ENCODE peak calls at places on chromosomes 5 and 9, in five cellular contexts. One of them, this sample, is unnamed.

GRCh38 chr5:142926549-142926948 is 156.4 kb downstream of the ARHGAP26 start:
- DNase-seq in nephron progenitor cell: no peak
- DNase-seq in fibroblast of the aortic adventitia: no peak
- DNase-seq in AG10803: no peak
- DNase-seq in cardiac muscle cell: no peak
- DNase-seq in this sample: no peak

GRCh38 chr5:55313870-55314617 is 6.3 kb downstream of the MTREX start:
- DNase-seq in AG10803: no peak
- DNase-seq in cardiac muscle cell: no peak
- DNase-seq in fibroblast of the aortic adventitia: no peak
- DNase-seq in nephron progenitor cell: no peak
- DNase-seq in this sample: no peak

GRCh38 chr5:148913985-148914421 is 87.6 kb downstream of the ADRB2 start:
- DNase-seq in AG10803: peak
- DNase-seq in cardiac muscle cell: peak
- DNase-seq in nephron progenitor cell: no peak
- DNase-seq in fibroblast of the aortic adventitia: peak
- DNase-seq in this sample: no peak

GRCh38 chr5:67012241-67012640 is 184.4 kb downstream of the CD180 start:
- DNase-seq in fibroblast of the aortic adventitia: no peak
- DNase-seq in cardiac muscle cell: no peak
- DNase-seq in AG10803: no peak
- DNase-seq in nephron progenitor cell: no peak
- DNase-seq in this sample: no peak

GRCh38 chr9:124696101-124696500 is 75.0 kb downstream of the NR6A1 start:
- DNase-seq in cardiac muscle cell: peak
- DNase-seq in AG10803: peak
- DNase-seq in nephron progenitor cell: no peak
- DNase-seq in fibroblast of the aortic adventitia: peak
- DNase-seq in this sample: no peak

GRCh38 chr5:55407059-55407684 is 99.4 kb downstream of the MTREX start:
- DNase-seq in fibroblast of the aortic adventitia: peak
- DNase-seq in cardiac muscle cell: peak
- DNase-seq in AG10803: peak
- DNase-seq in nephron progenitor cell: no peak
- DNase-seq in this sample: peak

GRCh38 chr5:52809884-52810283 is 22.2 kb downstream of the ITGA1 start:
- DNase-seq in AG10803: peak
- DNase-seq in cardiac muscle cell: no peak
- DNase-seq in fibroblast of the aortic adventitia: peak
- DNase-seq in nephron progenitor cell: no peak
- DNase-seq in this sample: no peak

GRCh38 chr5:5270958-5271605 is 131.0 kb downstream of the ADAMTS16 start:
- DNase-seq in cardiac muscle cell: peak
- DNase-seq in AG10803: peak
- DNase-seq in nephron progenitor cell: peak
- DNase-seq in fibroblast of the aortic adventitia: peak
- DNase-seq in this sample: peak

GRCh38 chr9:86983260-86984255 is 36.3 kb upstream of the GAS1 start:
- DNase-seq in AG10803: peak
- DNase-seq in fibroblast of the aortic adventitia: peak
- DNase-seq in nephron progenitor cell: peak
- DNase-seq in cardiac muscle cell: peak
- DNase-seq in this sample: no peak

GRCh38 chr5:93874080-93874479 is 132.7 kb upstream of the POU5F2 start:
- DNase-seq in fibroblast of the aortic adventitia: peak
- DNase-seq in nephron progenitor cell: no peak
- DNase-seq in AG10803: peak
- DNase-seq in cardiac muscle cell: peak
- DNase-seq in this sample: no peak

GRCh38 chr9:86684148-86684547 is 263.2 kb downstream of the GAS1 start:
- DNase-seq in nephron progenitor cell: no peak
- DNase-seq in fibroblast of the aortic adventitia: peak
- DNase-seq in cardiac muscle cell: no peak
- DNase-seq in AG10803: peak
- DNase-seq in this sample: no peak

GRCh38 chr9:98132806-98133631 is 14.0 kb upstream of the TRIM14 start:
- DNase-seq in nephron progenitor cell: no peak
- DNase-seq in cardiac muscle cell: no peak
- DNase-seq in AG10803: no peak
- DNase-seq in fibroblast of the aortic adventitia: no peak
- DNase-seq in this sample: no peak

GRCh38 chr5:56330806-56331205 is 97.7 kb upstream of the ANKRD55 start:
- DNase-seq in fibroblast of the aortic adventitia: no peak
- DNase-seq in AG10803: no peak
- DNase-seq in nephron progenitor cell: no peak
- DNase-seq in cardiac muscle cell: no peak
- DNase-seq in this sample: no peak

GRCh38 chr9:90642570-90643539 is at the start of gene DIRAS2:
- DNase-seq in fibroblast of the aortic adventitia: peak
- DNase-seq in cardiac muscle cell: peak
- DNase-seq in nephron progenitor cell: peak
- DNase-seq in AG10803: peak
- DNase-seq in this sample: peak

GRCh38 chr5:127184841-127185240 is 105.8 kb upstream of the MEGF10 start:
- DNase-seq in nephron progenitor cell: no peak
- DNase-seq in AG10803: peak
- DNase-seq in cardiac muscle cell: peak
- DNase-seq in fibroblast of the aortic adventitia: peak
- DNase-seq in this sample: no peak

GRCh38 chr5:41748631-41749030 is 121.6 kb downstream of the OXCT1 start:
- DNase-seq in cardiac muscle cell: peak
- DNase-seq in AG10803: no peak
- DNase-seq in nephron progenitor cell: no peak
- DNase-seq in fibroblast of the aortic adventitia: no peak
- DNase-seq in this sample: no peak

GRCh38 chr5:37146896-37147295 is 102.3 kb downstream of the CPLANE1 start:
- DNase-seq in nephron progenitor cell: no peak
- DNase-seq in fibroblast of the aortic adventitia: no peak
- DNase-seq in cardiac muscle cell: no peak
- DNase-seq in AG10803: no peak
- DNase-seq in this sample: no peak

GRCh38 chr5:74587895-74588294 is 52.6 kb downstream of the ENC1 start:
- DNase-seq in AG10803: no peak
- DNase-seq in nephron progenitor cell: no peak
- DNase-seq in cardiac muscle cell: no peak
- DNase-seq in fibroblast of the aortic adventitia: no peak
- DNase-seq in this sample: no peak

GRCh38 chr5:158586054-158586453 is 513.7 kb downstream of the EBF1 start:
- DNase-seq in nephron progenitor cell: no peak
- DNase-seq in cardiac muscle cell: no peak
- DNase-seq in fibroblast of the aortic adventitia: no peak
- DNase-seq in AG10803: no peak
- DNase-seq in this sample: no peak

GRCh38 chr5:133421394-133421793 is 190.9 kb downstream of the FSTL4 start:
- DNase-seq in fibroblast of the aortic adventitia: peak
- DNase-seq in nephron progenitor cell: peak
- DNase-seq in cardiac muscle cell: peak
- DNase-seq in AG10803: no peak
- DNase-seq in this sample: peak

GRCh38 chr5:68315679-68316271 is 100.2 kb downstream of the PIK3R1 start:
- DNase-seq in cardiac muscle cell: no peak
- DNase-seq in AG10803: no peak
- DNase-seq in fibroblast of the aortic adventitia: no peak
- DNase-seq in nephron progenitor cell: no peak
- DNase-seq in this sample: no peak

GRCh38 chr9:128899566-128900322 is 17.8 kb downstream of the LRRC8A start:
- DNase-seq in AG10803: no peak
- DNase-seq in fibroblast of the aortic adventitia: no peak
- DNase-seq in nephron progenitor cell: no peak
- DNase-seq in cardiac muscle cell: no peak
- DNase-seq in this sample: no peak

GRCh38 chr9:124665391-124666058 is 105.6 kb downstream of the NR6A1 start:
- DNase-seq in AG10803: peak
- DNase-seq in nephron progenitor cell: no peak
- DNase-seq in cardiac muscle cell: no peak
- DNase-seq in fibroblast of the aortic adventitia: no peak
- DNase-seq in this sample: no peak

GRCh38 chr5:156201793-156202388 is 125.1 kb upstream of the SGCD start:
- DNase-seq in AG10803: peak
- DNase-seq in cardiac muscle cell: peak
- DNase-seq in fibroblast of the aortic adventitia: no peak
- DNase-seq in nephron progenitor cell: no peak
- DNase-seq in this sample: no peak

GRCh38 chr9:95053611-95054440 is 263.7 kb downstream of the FANCC start:
- DNase-seq in nephron progenitor cell: no peak
- DNase-seq in AG10803: peak
- DNase-seq in cardiac muscle cell: peak
- DNase-seq in fibroblast of the aortic adventitia: peak
- DNase-seq in this sample: no peak

GRCh38 chr9:12699529-12699928 is 6.3 kb downstream of the TYRP1 start:
- DNase-seq in fibroblast of the aortic adventitia: peak
- DNase-seq in nephron progenitor cell: no peak
- DNase-seq in cardiac muscle cell: peak
- DNase-seq in AG10803: peak
- DNase-seq in this sample: no peak

GRCh38 chr9:12698986-12699385 is 5.8 kb downstream of the TYRP1 start:
- DNase-seq in cardiac muscle cell: peak
- DNase-seq in nephron progenitor cell: no peak
- DNase-seq in fibroblast of the aortic adventitia: no peak
- DNase-seq in AG10803: no peak
- DNase-seq in this sample: no peak

GRCh38 chr9:12705738-12706391 is 12.7 kb downstream of the TYRP1 start:
- DNase-seq in AG10803: no peak
- DNase-seq in cardiac muscle cell: no peak
- DNase-seq in nephron progenitor cell: no peak
- DNase-seq in fibroblast of the aortic adventitia: no peak
- DNase-seq in this sample: no peak

GRCh38 chr9:12703996-12704395 is 10.8 kb downstream of the TYRP1 start:
- DNase-seq in fibroblast of the aortic adventitia: no peak
- DNase-seq in AG10803: peak
- DNase-seq in cardiac muscle cell: no peak
- DNase-seq in nephron progenitor cell: no peak
- DNase-seq in this sample: no peak

DNA sequence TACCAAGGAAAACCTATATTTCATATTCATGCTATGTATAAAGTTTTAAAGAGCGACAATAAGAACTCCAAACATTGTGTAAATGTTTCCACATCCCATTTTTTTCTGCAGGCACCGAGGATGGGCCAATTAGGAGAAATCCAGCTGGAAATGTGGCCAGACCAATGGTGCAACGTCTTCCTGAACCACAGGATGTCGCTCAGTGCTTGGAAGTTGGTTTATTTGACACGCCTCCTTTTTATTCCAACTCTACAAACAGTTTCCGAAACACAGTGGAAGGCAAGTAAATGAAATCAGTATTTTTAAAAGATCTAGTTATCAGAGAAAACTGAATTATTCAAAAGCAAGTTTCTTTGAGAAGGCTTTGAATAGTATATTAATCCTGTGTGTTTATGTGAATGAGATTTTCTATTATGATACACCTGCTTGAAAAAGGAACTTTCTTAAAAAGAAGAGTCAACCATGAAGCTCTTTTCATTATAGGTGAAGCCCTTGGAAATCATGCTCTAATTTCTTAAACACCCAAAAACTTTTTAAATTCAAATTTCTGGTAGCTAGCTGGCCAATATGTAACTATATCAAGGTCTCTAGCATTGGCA is 9.1 kb downstream of the TYRP1 start:
- DNase-seq in nephron progenitor cell: peak
- DNase-seq in cardiac muscle cell: peak
- DNase-seq in fibroblast of the aortic adventitia: peak
- DNase-seq in AG10803: peak
- DNase-seq in this sample: peak
- TF ChIP-seq CTCF in nephron progenitor cell: peak
- TF ChIP-seq CTCF in cardiac muscle cell: peak
- TF ChIP-seq CTCF in fibroblast of the aortic adventitia: peak
- TF ChIP-seq CTCF in AG10803: peak
- TF ChIP-seq CTCF in this sample: peak

GRCh38 chr5:72296251-72296650 is 23.8 kb downstream of the MRPS27 start:
- DNase-seq in fibroblast of the aortic adventitia: no peak
- DNase-seq in cardiac muscle cell: no peak
- DNase-seq in AG10803: no peak
- DNase-seq in nephron progenitor cell: no peak
- DNase-seq in this sample: no peak

GRCh38 chr5:72302171-72302570 is 17.9 kb downstream of the MRPS27 start:
- DNase-seq in AG10803: no peak
- DNase-seq in fibroblast of the aortic adventitia: no peak
- DNase-seq in nephron progenitor cell: no peak
- DNase-seq in cardiac muscle cell: no peak
- DNase-seq in this sample: no peak

GRCh38 chr5:72298711-72299110 is 21.3 kb downstream of the MRPS27 start:
- DNase-seq in nephron progenitor cell: no peak
- DNase-seq in fibroblast of the aortic adventitia: no peak
- DNase-seq in cardiac muscle cell: no peak
- DNase-seq in AG10803: no peak
- DNase-seq in this sample: no peak

GRCh38 chr5:72301557-72301956 is 18.5 kb downstream of the MRPS27 start:
- DNase-seq in AG10803: no peak
- DNase-seq in cardiac muscle cell: no peak
- DNase-seq in fibroblast of the aortic adventitia: no peak
- DNase-seq in nephron progenitor cell: no peak
- DNase-seq in this sample: no peak

GRCh38 chr5:72300590-72301339 is 19.3 kb downstream of the MRPS27 start:
- DNase-seq in AG10803: no peak
- DNase-seq in fibroblast of the aortic adventitia: peak
- DNase-seq in cardiac muscle cell: no peak
- DNase-seq in nephron progenitor cell: no peak
- DNase-seq in this sample: no peak
- TF ChIP-seq CTCF in AG10803: no peak
- TF ChIP-seq CTCF in fibroblast of the aortic adventitia: no peak
- TF ChIP-seq CTCF in cardiac muscle cell: no peak
- TF ChIP-seq CTCF in nephron progenitor cell: no peak
- TF ChIP-seq CTCF in this sample: no peak

GRCh38 chr9:35415769-35416427 is 74.0 kb upstream of the RUSC2 start:
- DNase-seq in fibroblast of the aortic adventitia: no peak
- DNase-seq in cardiac muscle cell: no peak
- DNase-seq in nephron progenitor cell: no peak
- DNase-seq in AG10803: no peak
- DNase-seq in this sample: no peak
- TF ChIP-seq CTCF in fibroblast of the aortic adventitia: no peak
- TF ChIP-seq CTCF in cardiac muscle cell: no peak
- TF ChIP-seq CTCF in nephron progenitor cell: no peak
- TF ChIP-seq CTCF in AG10803: no peak
- TF ChIP-seq CTCF in this sample: no peak

GRCh38 chr9:126116351-126117157 is 210.1 kb upstream of the MVB12B start:
- DNase-seq in fibroblast of the aortic adventitia: no peak
- DNase-seq in AG10803: no peak
- DNase-seq in cardiac muscle cell: no peak
- DNase-seq in nephron progenitor cell: no peak
- DNase-seq in this sample: no peak

GRCh38 chr9:126117631-126118030 is 209.0 kb upstream of the MVB12B start:
- DNase-seq in fibroblast of the aortic adventitia: no peak
- DNase-seq in cardiac muscle cell: no peak
- DNase-seq in AG10803: no peak
- DNase-seq in nephron progenitor cell: no peak
- DNase-seq in this sample: no peak

GRCh38 chr9:126114850-126115460 is 211.7 kb upstream of the MVB12B start:
- DNase-seq in cardiac muscle cell: no peak
- DNase-seq in nephron progenitor cell: no peak
- DNase-seq in fibroblast of the aortic adventitia: no peak
- DNase-seq in AG10803: no peak
- DNase-seq in this sample: no peak

GRCh38 chr9:126119731-126120130 is 206.9 kb upstream of the MVB12B start:
- DNase-seq in AG10803: no peak
- DNase-seq in fibroblast of the aortic adventitia: no peak
- DNase-seq in cardiac muscle cell: no peak
- DNase-seq in nephron progenitor cell: no peak
- DNase-seq in this sample: no peak

GRCh38 chr9:126117158-126117425 is 209.5 kb upstream of the MVB12B start:
- DNase-seq in fibroblast of the aortic adventitia: no peak
- DNase-seq in cardiac muscle cell: no peak
- DNase-seq in AG10803: no peak
- DNase-seq in nephron progenitor cell: no peak
- DNase-seq in this sample: no peak
- TF ChIP-seq CTCF in fibroblast of the aortic adventitia: no peak
- TF ChIP-seq CTCF in cardiac muscle cell: no peak
- TF ChIP-seq CTCF in AG10803: no peak
- TF ChIP-seq CTCF in nephron progenitor cell: no peak
- TF ChIP-seq CTCF in this sample: no peak

This sample was measured in endothelial cell.